ENCODE peak calls at places on chromosomes 5 and 9, in nine cellular contexts. One of them, this sample, is unnamed.

GRCh38 chr5:115542651-115543364 is 1.8 kb downstream of the FEM1C start:
- DNase-seq in fibroblast of pulmonary artery: no peak
- DNase-seq in T-helper 17 cell: no peak
- DNase-seq in iPS-NIHi11: no peak
- DNase-seq in activated CD4-positive, alpha-beta T cell treated with anti-CD3 and anti-CD28 coated beads for 4 hours: no peak
- DNase-seq in globus pallidus: no peak
- DNase-seq in G401: peak; percentile 33
- DNase-seq in cardiac fibroblast: no peak
- DNase-seq in GDM1: no peak
- DNase-seq in this sample: no peak

GRCh38 chr9:111298831-111299603 is 31.0 kb downstream of the OR2K2 start:
- DNase-seq in G401: peak; percentile 43
- DNase-seq in activated CD4-positive, alpha-beta T cell treated with anti-CD3 and anti-CD28 coated beads for 4 hours: no peak
- DNase-seq in globus pallidus: peak; percentile 91
- DNase-seq in iPS-NIHi11: peak; percentile 52
- DNase-seq in T-helper 17 cell: no peak
- DNase-seq in cardiac fibroblast: peak; percentile 83
- DNase-seq in GDM1: peak; percentile 27
- DNase-seq in fibroblast of pulmonary artery: peak; percentile 85
- DNase-seq in this sample: peak; percentile 14

GRCh38 chr9:120767451-120767850 is 25.8 kb downstream of the FBXW2 start:
- DNase-seq in GDM1: no peak
- DNase-seq in globus pallidus: no peak
- DNase-seq in fibroblast of pulmonary artery: no peak
- DNase-seq in T-helper 17 cell: no peak
- DNase-seq in G401: no peak
- DNase-seq in iPS-NIHi11: no peak
- DNase-seq in cardiac fibroblast: no peak
- DNase-seq in activated CD4-positive, alpha-beta T cell treated with anti-CD3 and anti-CD28 coated beads for 4 hours: no peak
- DNase-seq in this sample: no peak

GRCh38 chr5:32562841-32563240 is 22.5 kb upstream of the SUB1 start:
- DNase-seq in fibroblast of pulmonary artery: no peak
- DNase-seq in activated CD4-positive, alpha-beta T cell treated with anti-CD3 and anti-CD28 coated beads for 4 hours: no peak
- DNase-seq in G401: no peak
- DNase-seq in iPS-NIHi11: no peak
- DNase-seq in globus pallidus: no peak
- DNase-seq in T-helper 17 cell: no peak
- DNase-seq in cardiac fibroblast: peak; percentile 18
- DNase-seq in GDM1: no peak
- DNase-seq in this sample: no peak

GRCh38 chr9:134886413-134886913 is 5.9 kb downstream of the FCN2 start:
- DNase-seq in T-helper 17 cell: no peak
- DNase-seq in G401: no peak
- DNase-seq in fibroblast of pulmonary artery: no peak
- DNase-seq in iPS-NIHi11: no peak
- DNase-seq in GDM1: no peak
- DNase-seq in cardiac fibroblast: no peak
- DNase-seq in globus pallidus: no peak
- DNase-seq in activated CD4-positive, alpha-beta T cell treated with anti-CD3 and anti-CD28 coated beads for 4 hours: no peak
- DNase-seq in this sample: no peak

GRCh38 chr9:138003485-138004190 is 126.1 kb downstream of the CACNA1B start:
- DNase-seq in G401: no peak
- DNase-seq in cardiac fibroblast: no peak
- DNase-seq in T-helper 17 cell: no peak
- DNase-seq in activated CD4-positive, alpha-beta T cell treated with anti-CD3 and anti-CD28 coated beads for 4 hours: no peak
- DNase-seq in globus pallidus: no peak
- DNase-seq in iPS-NIHi11: no peak
- DNase-seq in GDM1: no peak
- DNase-seq in fibroblast of pulmonary artery: no peak
- DNase-seq in this sample: no peak

GRCh38 chr5:73142035-73142434 is 21.7 kb downstream of the TMEM171 start:
- DNase-seq in iPS-NIHi11: no peak
- DNase-seq in fibroblast of pulmonary artery: no peak
- DNase-seq in activated CD4-positive, alpha-beta T cell treated with anti-CD3 and anti-CD28 coated beads for 4 hours: no peak
- DNase-seq in GDM1: no peak
- DNase-seq in cardiac fibroblast: no peak
- DNase-seq in G401: no peak
- DNase-seq in T-helper 17 cell: no peak
- DNase-seq in globus pallidus: no peak
- DNase-seq in this sample: no peak

GRCh38 chr5:53069626-53070025 is 39.9 kb downstream of the MOCS2 start:
- DNase-seq in G401: peak; percentile 29
- DNase-seq in globus pallidus: no peak
- DNase-seq in iPS-NIHi11: no peak
- DNase-seq in fibroblast of pulmonary artery: peak; percentile 88
- DNase-seq in cardiac fibroblast: peak; percentile 66
- DNase-seq in GDM1: no peak
- DNase-seq in activated CD4-positive, alpha-beta T cell treated with anti-CD3 and anti-CD28 coated beads for 4 hours: peak; percentile 26
- DNase-seq in T-helper 17 cell: no peak
- DNase-seq in this sample: no peak

GRCh38 chr9:104872959-104873850 is 54.8 kb downstream of the ABCA1 start:
- DNase-seq in iPS-NIHi11: no peak
- DNase-seq in G401: no peak
- DNase-seq in cardiac fibroblast: peak; percentile 88
- DNase-seq in GDM1: peak; percentile 26
- DNase-seq in fibroblast of pulmonary artery: peak; percentile 89
- DNase-seq in T-helper 17 cell: no peak
- DNase-seq in activated CD4-positive, alpha-beta T cell treated with anti-CD3 and anti-CD28 coated beads for 4 hours: no peak
- DNase-seq in globus pallidus: peak; percentile 43
- DNase-seq in this sample: no peak

GRCh38 chr5:96614110-96614691 is 48.0 kb upstream of the CAST start:
- DNase-seq in iPS-NIHi11: peak; percentile 65
- DNase-seq in GDM1: peak; percentile 9
- DNase-seq in fibroblast of pulmonary artery: peak; percentile 94
- DNase-seq in T-helper 17 cell: no peak
- DNase-seq in cardiac fibroblast: peak; percentile 90
- DNase-seq in globus pallidus: peak; percentile 75
- DNase-seq in activated CD4-positive, alpha-beta T cell treated with anti-CD3 and anti-CD28 coated beads for 4 hours: peak; percentile 60
- DNase-seq in G401: peak; percentile 91
- DNase-seq in this sample: peak; percentile 63

GRCh38 chr5:127746756-127747155 is 43.6 kb downstream of the CCDC192 start:
- DNase-seq in G401: peak; percentile 14
- DNase-seq in globus pallidus: no peak
- DNase-seq in fibroblast of pulmonary artery: peak; percentile 66
- DNase-seq in iPS-NIHi11: no peak
- DNase-seq in T-helper 17 cell: no peak
- DNase-seq in cardiac fibroblast: peak; percentile 56
- DNase-seq in activated CD4-positive, alpha-beta T cell treated with anti-CD3 and anti-CD28 coated beads for 4 hours: no peak
- DNase-seq in GDM1: no peak
- DNase-seq in this sample: no peak

GRCh38 chr5:179422840-179423523 is 77.7 kb upstream of the ADAMTS2 start:
- DNase-seq in T-helper 17 cell: no peak
- DNase-seq in activated CD4-positive, alpha-beta T cell treated with anti-CD3 and anti-CD28 coated beads for 4 hours: no peak
- DNase-seq in globus pallidus: no peak
- DNase-seq in iPS-NIHi11: peak; percentile 14
- DNase-seq in fibroblast of pulmonary artery: no peak
- DNase-seq in cardiac fibroblast: no peak
- DNase-seq in GDM1: no peak
- DNase-seq in G401: no peak
- DNase-seq in this sample: no peak

GRCh38 chr9:37324261-37324683 is 98.2 kb upstream of the GRHPR start:
- DNase-seq in T-helper 17 cell: no peak
- DNase-seq in globus pallidus: peak; percentile 10
- DNase-seq in G401: peak; percentile 68
- DNase-seq in cardiac fibroblast: peak; percentile 5
- DNase-seq in activated CD4-positive, alpha-beta T cell treated with anti-CD3 and anti-CD28 coated beads for 4 hours: no peak
- DNase-seq in fibroblast of pulmonary artery: no peak
- DNase-seq in iPS-NIHi11: no peak
- DNase-seq in GDM1: no peak
- DNase-seq in this sample: no peak

GRCh38 chr5:134526483-134527155 is 1.1 kb downstream of the JADE2 start:
- DNase-seq in iPS-NIHi11: peak; percentile 70
- DNase-seq in fibroblast of pulmonary artery: no peak
- DNase-seq in T-helper 17 cell: peak; percentile 50
- DNase-seq in activated CD4-positive, alpha-beta T cell treated with anti-CD3 and anti-CD28 coated beads for 4 hours: peak; percentile 59
- DNase-seq in G401: peak; percentile 77
- DNase-seq in globus pallidus: peak; percentile 70
- DNase-seq in GDM1: peak; percentile 83
- DNase-seq in cardiac fibroblast: no peak
- DNase-seq in this sample: peak; percentile 83

GRCh38 chr9:8715792-8716191 is 916.2 kb upstream of the DMAC1 start:
- DNase-seq in globus pallidus: no peak
- DNase-seq in cardiac fibroblast: no peak
- DNase-seq in iPS-NIHi11: no peak
- DNase-seq in fibroblast of pulmonary artery: no peak
- DNase-seq in G401: no peak
- DNase-seq in GDM1: no peak
- DNase-seq in T-helper 17 cell: no peak
- DNase-seq in activated CD4-positive, alpha-beta T cell treated with anti-CD3 and anti-CD28 coated beads for 4 hours: no peak
- DNase-seq in this sample: no peak

GRCh38 chr9:81844131-81844567 is 84.1 kb upstream of the SPATA31D4 start:
- DNase-seq in fibroblast of pulmonary artery: no peak
- DNase-seq in iPS-NIHi11: no peak
- DNase-seq in cardiac fibroblast: no peak
- DNase-seq in globus pallidus: no peak
- DNase-seq in activated CD4-positive, alpha-beta T cell treated with anti-CD3 and anti-CD28 coated beads for 4 hours: no peak
- DNase-seq in G401: no peak
- DNase-seq in GDM1: no peak
- DNase-seq in T-helper 17 cell: no peak
- DNase-seq in this sample: no peak

GRCh38 chr5:65395526-65396155 is 86.1 kb downstream of the ADAMTS6 start:
- DNase-seq in G401: no peak
- DNase-seq in cardiac fibroblast: peak; percentile 50
- DNase-seq in iPS-NIHi11: peak; percentile 9
- DNase-seq in globus pallidus: no peak
- DNase-seq in GDM1: no peak
- DNase-seq in T-helper 17 cell: no peak
- DNase-seq in fibroblast of pulmonary artery: peak; percentile 56
- DNase-seq in activated CD4-positive, alpha-beta T cell treated with anti-CD3 and anti-CD28 coated beads for 4 hours: no peak
- DNase-seq in this sample: no peak

This sample was measured in body of pancreas.